ENCODE peak calls at places on chromosomes 5 and 9, in ten cellular contexts. F is HCT116, W is left ventricle myocardium inferior, N is fibroblast of villous mesenchyme, J is HFFc6, M is bronchial epithelial cell, D is spleen, K is tibial artery, R is neural crest cell, E is right lobe of liver. I is an unnamed sample.

GRCh38 chr9:133713960-133714495 is 24.1 kb downstream of the SARDH start:
- DNase-seq in F (no peak), W (no peak), N (no peak), J (no peak), M (no peak), D (no peak), K (no peak), R (no peak), E (no peak), I (no peak)

GRCh38 chr9:128026255-128027165 is 40.6 kb downstream of the NAIF1 start:
- DNase-seq in F (no peak), W (no peak), N (peak), J (no peak), M (no peak), D (peak), K (no peak), R (no peak), E (no peak), I (no peak)

GRCh38 chr5:119386945-119387344 is 31.1 kb downstream of the TNFAIP8 start:
- DNase-seq in F (no peak), W (no peak), N (peak), J (no peak), M (peak), D (no peak), K (peak), R (no peak), E (no peak), I (no peak)

GRCh38 chr5:76153996-76154395 is 70.8 kb downstream of the SV2C start:
- DNase-seq in F (no peak), W (no peak), N (no peak), J (no peak), M (no peak), D (no peak), K (no peak), R (no peak), E (no peak), I (no peak)

GRCh38 chr9:128689820-128690683 is 1.0 kb downstream of the SET start:
- DNase-seq in F (no peak), W (no peak), N (no peak), J (no peak), M (no peak), D (peak), K (no peak), R (no peak), E (no peak), I (no peak)

GRCh38 chr9:114908104-114908621 is 22.2 kb downstream of the TNFSF8 start:
- DNase-seq in F (peak), W (no peak), N (peak), J (peak), M (peak), D (no peak), K (no peak), R (no peak), E (no peak), I (no peak)

GRCh38 chr5:149452665-149453617 is 73.8 kb upstream of the IL17B start:
- DNase-seq in F (no peak), W (peak), N (peak), J (peak), M (peak), D (no peak), K (peak), R (no peak), E (no peak), I (no peak)

GRCh38 chr5:10233505-10233904 is 16.2 kb downstream of the ATPSCKMT start:
- DNase-seq in F (peak), W (no peak), N (peak), J (peak), M (peak), D (no peak), K (no peak), R (peak), E (no peak), I (peak)

GRCh38 chr9:26677965-26678745 is 214.4 kb downstream of the CAAP1 start:
- DNase-seq in F (no peak), W (no peak), N (no peak), J (no peak), M (no peak), D (no peak), K (no peak), R (no peak), E (no peak), I (no peak)

GRCh38 chr5:117945261-117945660 is 1043.1 kb downstream of the DTWD2 start:
- DNase-seq in F (no peak), W (no peak), N (no peak), J (no peak), M (no peak), D (no peak), K (no peak), R (no peak), E (no peak), I (no peak)

GRCh38 chr9:85171163-85171562 is 501.6 kb downstream of the NTRK2 start:
- DNase-seq in F (no peak), W (no peak), N (no peak), J (no peak), M (no peak), D (no peak), K (no peak), R (no peak), E (no peak), I (no peak)

GRCh38 chr5:142508027-142508426 is 177.9 kb downstream of the FGF1 start:
- DNase-seq in F (no peak), W (no peak), N (no peak), J (no peak), M (peak), D (no peak), K (no peak), R (no peak), E (no peak), I (no peak)
- TF ChIP-seq CTCF in F (no peak), W (no peak), N (no peak), J (no peak), M (no peak), D (no peak), K (no peak), R (no peak), E (no peak), I (no peak)

GRCh38 chr9:137461663-137462395 is 2.7 kb upstream of the NSMF start:
- DNase-seq in F (peak), W (no peak), N (peak), J (peak), M (no peak), D (peak), K (no peak), R (peak), E (peak), I (no peak)
- TF ChIP-seq CTCF in F (no peak), W (no peak), N (no peak), J (no peak), M (no peak), D (peak), K (no peak), R (peak), E (no peak), I (no peak)

GRCh38 chr9:83715794-83716193 is 8.0 kb upstream of the UBQLN1 start:
- DNase-seq in F (no peak), W (no peak), N (no peak), J (no peak), M (no peak), D (no peak), K (no peak), R (no peak), E (no peak), I (no peak)

GRCh38 chr9:83708515-83709158 is 879 bp upstream of the UBQLN1 start:
- DNase-seq in F (peak), W (peak), N (peak), J (peak), M (peak), D (peak), K (peak), R (peak), E (peak), I (peak)

GRCh38 chr9:83715221-83715620 is 7.5 kb upstream of the UBQLN1 start:
- DNase-seq in F (no peak), W (no peak), N (peak), J (no peak), M (no peak), D (no peak), K (no peak), R (no peak), E (no peak), I (no peak)

DNA sequence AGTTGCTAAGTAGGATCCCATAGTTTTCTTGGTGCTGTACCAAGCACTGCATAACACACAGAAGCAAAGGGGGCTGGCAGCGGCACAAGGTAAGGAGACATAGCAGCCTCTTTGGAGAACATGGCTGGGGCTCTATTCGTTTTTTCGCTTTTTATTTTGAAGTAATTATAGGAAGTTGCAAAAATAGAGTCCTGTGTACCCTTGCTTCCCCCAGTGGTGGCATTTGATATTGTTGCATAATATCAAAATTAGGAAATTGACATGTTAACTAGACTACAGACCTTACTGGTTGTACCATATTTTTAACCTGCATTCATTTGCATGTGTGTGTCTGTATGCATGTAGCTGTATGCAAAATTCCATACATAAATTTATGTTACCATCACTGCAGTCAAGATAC is 6.6 kb upstream of the UBQLN1 start:
- DNase-seq in F (no peak), W (no peak), N (no peak), J (no peak), M (no peak), D (no peak), K (no peak), R (no peak), E (no peak), I (no peak)
- TF ChIP-seq CTCF in F (peak), W (peak), N (peak), J (peak), M (peak), D (peak), K (peak), R (peak), E (peak), I (peak)

DNA sequence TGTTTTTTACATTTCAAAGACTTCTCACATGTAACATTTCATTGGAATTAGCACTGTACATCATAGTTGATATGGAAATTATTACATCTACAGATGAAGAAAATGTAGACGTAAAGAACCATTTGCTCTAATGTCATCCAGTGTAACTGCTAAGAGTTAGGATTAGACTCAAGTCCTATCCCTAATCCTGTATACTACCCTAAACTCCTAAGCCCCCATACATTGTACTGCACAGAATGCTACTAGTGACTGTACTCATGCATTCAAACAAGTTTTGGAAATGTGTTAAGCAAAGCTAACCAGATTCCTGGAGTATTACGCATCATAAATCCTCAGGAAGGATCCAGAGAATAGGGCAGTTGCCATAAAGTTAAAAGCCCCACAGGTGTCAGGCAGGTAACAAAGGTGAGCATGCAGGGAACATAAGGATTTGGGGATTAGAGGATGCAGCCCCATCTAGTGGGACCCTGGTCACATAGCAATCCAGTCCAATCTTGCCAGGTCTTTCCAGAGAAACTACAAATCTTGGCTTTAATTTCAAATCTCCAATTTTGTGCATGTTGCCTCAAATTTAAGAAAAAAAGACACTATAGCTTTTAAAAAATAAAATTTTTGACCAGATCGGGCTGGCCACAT is 32.0 kb downstream of the HAVCR1 start:
- DNase-seq in F (peak), W (no peak), N (no peak), J (no peak), M (peak), D (no peak), K (no peak), R (no peak), E (no peak), I (no peak)
- TF ChIP-seq CTCF in F (peak), W (peak), N (peak), J (peak), M (peak), D (peak), K (no peak), R (peak), E (peak), I (peak)

GRCh38 chr5:158172005-158172404 is 313.1 kb upstream of the CLINT1 start:
- DNase-seq in F (no peak), W (no peak), N (no peak), J (no peak), M (no peak), D (no peak), K (no peak), R (no peak), E (no peak), I (no peak)
- TF ChIP-seq CTCF in F (no peak), W (no peak), N (no peak), J (no peak), M (no peak), D (no peak), K (no peak), R (no peak), E (no peak), I (no peak)

GRCh38 chr9:130263601-130264413 is 1.8 kb upstream of the HMCN2 start:
- DNase-seq in F (peak), W (no peak), N (peak), J (no peak), M (peak), D (peak), K (peak), R (no peak), E (peak), I (no peak)
- TF ChIP-seq CTCF in F (peak), W (peak), N (no peak), J (peak), M (peak), D (no peak), K (no peak), R (no peak), E (no peak), I (no peak)

DNA sequence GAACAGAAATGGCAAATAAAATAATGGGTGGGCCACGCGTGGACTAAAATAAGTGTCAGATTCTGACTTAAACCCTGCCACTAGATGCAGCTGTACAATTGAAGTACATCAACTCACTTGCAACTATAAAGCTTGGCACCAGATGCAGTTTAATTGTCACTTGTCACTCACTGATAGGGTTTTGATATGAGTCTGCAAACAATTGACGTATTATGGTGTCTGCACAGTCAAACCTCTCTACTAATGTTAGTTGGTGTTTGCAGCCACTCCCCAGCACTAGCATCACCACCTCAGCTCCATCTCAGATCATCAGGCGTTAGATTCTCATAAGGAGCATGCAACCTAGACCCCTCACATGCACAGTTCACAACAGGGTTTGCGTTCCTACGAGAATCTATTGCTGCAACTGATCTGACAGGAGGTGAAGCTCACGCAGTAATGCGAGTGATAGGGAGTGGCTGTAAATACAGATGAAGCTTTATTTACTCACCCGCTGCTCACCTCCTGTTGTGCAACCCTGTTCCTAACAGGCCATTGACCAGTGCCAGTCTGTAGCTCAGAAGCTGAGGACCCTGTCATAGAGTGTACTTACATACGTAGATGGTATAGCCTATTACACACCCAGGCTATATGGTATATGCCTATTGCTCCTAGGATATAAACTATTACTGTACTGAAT is 72.1 kb upstream of the SEMA6A start:
- DNase-seq in F (no peak), W (no peak), N (no peak), J (no peak), M (peak), D (no peak), K (no peak), R (no peak), E (peak), I (no peak)
- TF ChIP-seq CTCF in F (no peak), W (no peak), N (no peak), J (no peak), M (no peak), D (no peak), K (no peak), R (no peak), E (no peak), I (no peak)